ENCODE peak calls at places on chromosomes 4 and X, in four cellular contexts. L is K562, M is GM12878, J is WTC11. I is an unnamed sample.
A peak's percentile ranks its signal among the peaks of the same experiment; 100 is the strongest.

GRCh38 chr4:55348436-55348835 is 2.4 kb downstream of the SRD5A3 start:
- DNase-seq in J (no peak), M (no peak), L (no peak), I (no peak)

GRCh38 chrX:23952984-23953907 is 45.4 kb downstream of the CXorf58 start:
- DNase-seq in L (peak; percentile 10), J (peak; percentile 12), M (peak; percentile 21), I (no peak)

GRCh38 chr4:101961144-101961543 is 170.6 kb downstream of the BANK1 start:
- DNase-seq in J (no peak), L (no peak), M (no peak), I (no peak)

GRCh38 chrX:10630320-10630719 is 9.9 kb upstream of the MID1 start:
- DNase-seq in J (no peak), M (no peak), L (no peak), I (no peak)

GRCh38 chr4:39021631-39022030 is 10.6 kb downstream of the TMEM156 start:
- DNase-seq in M (no peak), L (no peak), J (no peak), I (no peak)

GRCh38 chrX:51743179-51743957 is at the start of gene GSPT2:
- DNase-seq in L (peak; percentile 30), J (peak; percentile 43), M (peak; percentile 34), I (no peak)

GRCh38 chr4:105189855-105190650 is 43.4 kb downstream of the TET2 start:
- DNase-seq in J (no peak), M (no peak), L (no peak), I (no peak)

GRCh38 chrX:8139713-8140112 is 31.4 kb downstream of the VCX2 start:
- DNase-seq in M (no peak), J (no peak), L (no peak), I (no peak)

GRCh38 chr4:182764642-182765041 is 152.5 kb downstream of the DCTD start:
- DNase-seq in L (no peak), M (no peak), J (no peak), I (no peak)

GRCh38 chr4:154927126-154927525 is 146.1 kb downstream of the RBM46 start:
- DNase-seq in M (no peak), L (no peak), J (no peak), I (no peak)

GRCh38 chrX:110853610-110854009 is 58.0 kb upstream of the CHRDL1 start:
- DNase-seq in J (peak; percentile 21), M (no peak), L (no peak), I (no peak)

GRCh38 chr4:113575391-113575790 is 186.1 kb downstream of the CAMK2D start:
- DNase-seq in J (no peak), L (no peak), M (no peak), I (no peak)

GRCh38 chr4:116839826-116840225 is 245.6 kb downstream of the TRAM1L1 start:
- DNase-seq in L (no peak), M (no peak), J (no peak), I (no peak)

GRCh38 chr4:69753666-69754065 is 6.8 kb downstream of the SULT1B1 start:
- DNase-seq in J (no peak), L (no peak), M (no peak), I (no peak)

GRCh38 chr4:84432713-84433112 is 66.4 kb downstream of the NKX6-1 start:
- DNase-seq in M (no peak), L (no peak), J (no peak), I (no peak)

GRCh38 chrX:132933170-132933569 is 25.3 kb downstream of the HS6ST2 start:
- DNase-seq in L (no peak), M (no peak), J (no peak), I (no peak)

GRCh38 chr4:26050212-26050643 is 136.2 kb downstream of the SMIM20 start:
- DNase-seq in J (no peak), L (no peak), M (no peak), I (no peak)

GRCh38 chr4:15186149-15186548 is 183.9 kb downstream of the CPEB2 start:
- DNase-seq in J (no peak), L (no peak), M (no peak), I (no peak)

GRCh38 chr4:104491396-104491821 is 3.3 kb downstream of the CXXC4 start:
- DNase-seq in M (no peak), J (peak; percentile 56), L (peak; percentile 49), I (no peak)

GRCh38 chrX:12210196-12210815 is 72.0 kb downstream of the FRMPD4 start:
- DNase-seq in J (no peak), M (no peak), L (no peak), I (no peak)

GRCh38 chrX:120840826-120841225 is 34.8 kb downstream of the CT47B1 start:
- DNase-seq in L (no peak), M (no peak), J (no peak), I (no peak)

GRCh38 chr4:67460574-67460973 is 84.7 kb downstream of the CENPC start:
- DNase-seq in L (no peak), J (no peak), M (no peak), I (no peak)

GRCh38 chr4:95693594-95693993 is 144.8 kb upstream of the UNC5C start:
- DNase-seq in J (peak; percentile 17), L (no peak), M (no peak), I (no peak)

GRCh38 chr4:105149771-105150170 is 3.1 kb downstream of the TET2 start:
- DNase-seq in J (no peak), M (no peak), L (no peak), I (no peak)

GRCh38 chr4:40316333-40316781 is 18.8 kb upstream of the CHRNA9 start:
- DNase-seq in L (no peak), M (peak; percentile 74), J (no peak), I (no peak)

GRCh38 chr4:19455196-19455595 is 796.5 kb upstream of the SLIT2 start:
- DNase-seq in L (no peak), J (no peak), M (no peak), I (no peak)

GRCh38 chr4:185965456-185966384 is 103.2 kb upstream of the TLR3 start:
- DNase-seq in J (no peak), L (no peak), M (peak; percentile 3), I (no peak)

GRCh38 chr4:45662996-45663395 is 460.9 kb downstream of the GABRG1 start:
- DNase-seq in M (no peak), L (no peak), J (no peak), I (no peak)
- TF ChIP-seq ATF3 in M (no peak), L (no peak), J (no peak), I (no peak)

GRCh38 chrX:56211701-56212100 is 20.5 kb upstream of the KLF8 start:
- DNase-seq in M (no peak), L (no peak), J (no peak), I (no peak)

GRCh38 chrX:56221101-56221500 is 11.1 kb upstream of the KLF8 start:
- DNase-seq in M (no peak), L (no peak), J (no peak), I (no peak)

GRCh38 chrX:56219702-56220101 is 12.5 kb upstream of the KLF8 start:
- DNase-seq in J (no peak), M (no peak), L (no peak), I (peak; percentile 0)

DNA sequence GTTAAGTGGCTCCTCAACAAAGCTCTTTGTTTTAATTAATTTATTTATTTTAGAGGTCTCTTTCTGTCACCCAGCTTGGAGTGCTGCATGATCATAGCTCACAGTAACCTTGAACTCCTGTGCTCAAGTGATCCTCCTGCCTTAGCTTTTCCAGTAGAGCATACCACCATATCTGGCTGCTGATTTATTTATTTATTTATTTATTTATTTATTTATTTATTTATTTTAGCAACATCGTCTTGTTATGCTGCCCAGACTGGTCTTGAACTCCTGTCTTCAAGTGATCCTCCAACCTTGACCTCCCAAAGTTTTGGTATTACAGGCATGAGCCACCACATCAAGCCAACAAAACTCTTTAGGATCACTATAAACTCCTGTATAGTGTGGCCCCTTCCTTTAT is 15.8 kb upstream of the KLF8 start:
- DNase-seq in L (no peak), M (no peak), J (no peak), I (no peak)
- TF ChIP-seq ESRRA in L (no peak), M (no peak), J (no peak), I (no peak)

GRCh38 chr4:109465065-109465464 is 31.4 kb downstream of the SEC24B start:
- DNase-seq in M (no peak), J (no peak), L (no peak), I (no peak)

GRCh38 chr4:109462802-109463201 is 29.2 kb downstream of the SEC24B start:
- DNase-seq in M (no peak), J (no peak), L (no peak), I (no peak)

DNA sequence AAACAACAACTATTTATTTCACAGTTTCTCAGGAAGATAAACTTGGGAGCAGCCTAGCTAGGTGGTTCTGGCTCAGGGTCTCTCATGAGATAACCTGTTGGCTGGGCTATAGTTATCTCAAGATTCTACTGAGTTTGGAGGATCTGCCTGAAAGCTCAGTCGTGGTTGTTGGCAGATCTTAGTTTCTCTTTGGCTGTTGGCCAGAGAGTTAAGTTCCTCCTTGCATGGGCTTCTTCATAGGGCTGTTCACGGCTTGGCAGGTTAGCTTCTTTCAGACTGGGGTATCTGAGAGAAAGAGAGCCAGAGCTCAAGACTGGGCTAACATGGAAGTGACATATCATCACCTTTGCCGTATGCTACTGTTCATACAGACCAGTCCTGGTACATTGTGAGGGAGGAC is 28.7 kb downstream of the SEC24B start:
- DNase-seq in M (no peak), L (no peak), J (no peak), I (no peak)
- TF ChIP-seq ATF3 in M (no peak), L (no peak), J (no peak), I (no peak)

DNA sequence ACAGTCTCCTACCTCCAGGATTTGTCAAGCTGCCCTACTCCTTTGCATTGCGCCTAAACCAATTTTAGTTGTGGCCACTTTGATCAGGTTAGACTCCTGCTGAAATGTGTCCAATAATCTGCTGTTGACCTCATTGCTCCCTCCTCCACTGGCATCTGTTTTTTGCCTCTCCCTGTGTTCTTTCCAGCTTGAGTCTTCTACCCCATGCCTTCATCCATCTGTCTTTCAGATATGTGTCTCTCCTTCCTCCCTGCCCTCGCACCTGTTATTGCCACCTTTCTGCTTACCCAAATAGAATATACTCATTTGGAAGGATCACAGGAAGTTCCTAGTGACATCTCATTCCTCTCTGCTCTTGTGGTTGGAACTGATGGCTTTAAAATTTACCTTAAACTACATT is 366.6 kb upstream of the CLNK start:
- DNase-seq in M (no peak), J (no peak), L (no peak), I (no peak)
- TF ChIP-seq ESRRA in M (no peak), J (no peak), L (no peak), I (no peak)

DNA sequence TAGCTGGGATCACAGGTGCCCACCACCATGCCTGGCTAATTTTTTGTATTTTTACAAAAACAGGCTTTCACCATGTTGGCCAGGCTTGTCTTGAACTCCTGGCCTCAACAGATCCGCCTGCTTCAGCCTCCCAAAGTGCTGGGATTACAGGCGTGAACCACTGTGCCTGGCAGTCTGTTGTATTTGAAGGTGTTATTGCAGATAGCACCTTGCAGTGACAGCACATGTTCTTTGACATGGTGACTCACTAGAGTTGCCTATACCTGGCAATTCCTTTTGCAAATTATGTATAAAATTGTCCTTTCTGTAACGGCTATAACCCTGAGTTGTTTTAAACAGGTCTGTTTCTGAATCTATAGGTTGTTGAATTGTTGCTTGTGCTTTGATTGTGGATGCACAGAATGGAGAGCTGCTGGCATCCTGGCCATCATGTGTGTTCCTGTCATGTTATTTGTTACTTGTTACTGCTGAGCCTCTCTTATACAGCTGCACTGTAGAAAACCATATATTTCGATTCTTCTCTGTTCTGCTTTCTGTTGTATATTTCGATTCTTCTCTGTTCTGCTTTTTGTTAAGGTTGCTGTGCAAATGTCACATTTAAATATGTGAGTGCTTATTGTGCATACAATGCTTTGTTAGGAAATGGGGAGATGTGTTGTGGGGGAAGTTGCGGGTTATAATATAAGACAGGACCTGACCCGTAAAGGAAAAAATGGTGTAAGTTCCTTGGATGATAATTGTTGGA is 8.1 kb downstream of the OGT start:
- DNase-seq in M (no peak), L (no peak), J (no peak), I (no peak)
- TF ChIP-seq ATF3 in M (no peak), L (no peak), J (no peak), I (no peak)

I was measured in HepG2.